ENCODE peak calls at places on chromosomes 1 and 21, in ten cellular contexts. One of them, this sample, is unnamed.

GRCh38 chr1:198850196-198850595 is 211.4 kb downstream of the PTPRC start:
- DNase-seq in stimulated activated CD8-positive, alpha-beta memory T cell treated with anti-CD3 and anti-CD28 coated beads, Interleukin-7, amount 100 ng/mL, for 4 hours: no peak
- DNase-seq in anterior cingulate cortex: no peak
- DNase-seq in ELR: peak; percentile 59
- DNase-seq in AML-193: no peak
- DNase-seq in EH: no peak
- DNase-seq in HCEC 1CT: peak; percentile 50
- DNase-seq in heart left ventricle: no peak
- DNase-seq in foreskin fibroblast: no peak
- DNase-seq in lung: no peak
- DNase-seq in this sample: no peak

GRCh38 chr1:6521502-6521901 is 30.0 kb upstream of the PLEKHG5 start:
- DNase-seq in heart left ventricle: peak; percentile 2
- DNase-seq in AML-193: no peak
- DNase-seq in stimulated activated CD8-positive, alpha-beta memory T cell treated with anti-CD3 and anti-CD28 coated beads, Interleukin-7, amount 100 ng/mL, for 4 hours: no peak
- DNase-seq in foreskin fibroblast: no peak
- DNase-seq in EH: peak; percentile 71
- DNase-seq in ELR: peak; percentile 87
- DNase-seq in HCEC 1CT: no peak
- DNase-seq in anterior cingulate cortex: no peak
- DNase-seq in lung: no peak
- DNase-seq in this sample: no peak

GRCh38 chr1:178341218-178341956 is 155.4 kb downstream of the CLEC20A start:
- DNase-seq in HCEC 1CT: peak; percentile 89
- DNase-seq in EH: peak; percentile 95
- DNase-seq in heart left ventricle: no peak
- DNase-seq in lung: peak; percentile 78
- DNase-seq in AML-193: no peak
- DNase-seq in foreskin fibroblast: peak; percentile 89
- DNase-seq in stimulated activated CD8-positive, alpha-beta memory T cell treated with anti-CD3 and anti-CD28 coated beads, Interleukin-7, amount 100 ng/mL, for 4 hours: no peak
- DNase-seq in ELR: peak; percentile 93
- DNase-seq in anterior cingulate cortex: no peak
- DNase-seq in this sample: no peak

GRCh38 chr1:65170511-65171142 is 22.6 kb downstream of the AK4 start:
- DNase-seq in lung: no peak
- DNase-seq in heart left ventricle: no peak
- DNase-seq in AML-193: peak; percentile 84
- DNase-seq in ELR: no peak
- DNase-seq in HCEC 1CT: no peak
- DNase-seq in anterior cingulate cortex: peak; percentile 26
- DNase-seq in foreskin fibroblast: peak; percentile 74
- DNase-seq in stimulated activated CD8-positive, alpha-beta memory T cell treated with anti-CD3 and anti-CD28 coated beads, Interleukin-7, amount 100 ng/mL, for 4 hours: no peak
- DNase-seq in EH: peak; percentile 23
- DNase-seq in this sample: no peak

GRCh38 chr1:153127296-153127695 is 14.0 kb upstream of the SPRR2F start:
- DNase-seq in lung: no peak
- DNase-seq in HCEC 1CT: no peak
- DNase-seq in foreskin fibroblast: no peak
- DNase-seq in stimulated activated CD8-positive, alpha-beta memory T cell treated with anti-CD3 and anti-CD28 coated beads, Interleukin-7, amount 100 ng/mL, for 4 hours: no peak
- DNase-seq in anterior cingulate cortex: no peak
- DNase-seq in heart left ventricle: no peak
- DNase-seq in ELR: no peak
- DNase-seq in AML-193: no peak
- DNase-seq in EH: no peak
- DNase-seq in this sample: no peak

GRCh38 chr21:35637431-35637830 is 422.9 kb downstream of the SETD4 start:
- DNase-seq in lung: no peak
- DNase-seq in foreskin fibroblast: peak; percentile 75
- DNase-seq in stimulated activated CD8-positive, alpha-beta memory T cell treated with anti-CD3 and anti-CD28 coated beads, Interleukin-7, amount 100 ng/mL, for 4 hours: no peak
- DNase-seq in heart left ventricle: no peak
- DNase-seq in anterior cingulate cortex: no peak
- DNase-seq in EH: peak; percentile 85
- DNase-seq in AML-193: no peak
- DNase-seq in ELR: peak; percentile 38
- DNase-seq in HCEC 1CT: peak; percentile 55
- DNase-seq in this sample: no peak

GRCh38 chr1:25609921-25610320 is 6.7 kb upstream of the MAN1C1 start:
- DNase-seq in stimulated activated CD8-positive, alpha-beta memory T cell treated with anti-CD3 and anti-CD28 coated beads, Interleukin-7, amount 100 ng/mL, for 4 hours: no peak
- DNase-seq in foreskin fibroblast: no peak
- DNase-seq in lung: no peak
- DNase-seq in heart left ventricle: no peak
- DNase-seq in EH: peak; percentile 27
- DNase-seq in AML-193: no peak
- DNase-seq in ELR: no peak
- DNase-seq in anterior cingulate cortex: no peak
- DNase-seq in HCEC 1CT: no peak
- DNase-seq in this sample: no peak

GRCh38 chr1:228297242-228297641 is 89.4 kb downstream of the OBSCN start:
- DNase-seq in HCEC 1CT: no peak
- DNase-seq in AML-193: no peak
- DNase-seq in lung: no peak
- DNase-seq in EH: no peak
- DNase-seq in heart left ventricle: no peak
- DNase-seq in foreskin fibroblast: no peak
- DNase-seq in anterior cingulate cortex: no peak
- DNase-seq in stimulated activated CD8-positive, alpha-beta memory T cell treated with anti-CD3 and anti-CD28 coated beads, Interleukin-7, amount 100 ng/mL, for 4 hours: no peak
- DNase-seq in ELR: no peak
- DNase-seq in this sample: no peak

GRCh38 chr21:26127073-26127814 is 43.3 kb downstream of the APP start:
- DNase-seq in anterior cingulate cortex: no peak
- DNase-seq in HCEC 1CT: no peak
- DNase-seq in ELR: no peak
- DNase-seq in foreskin fibroblast: no peak
- DNase-seq in lung: no peak
- DNase-seq in EH: no peak
- DNase-seq in stimulated activated CD8-positive, alpha-beta memory T cell treated with anti-CD3 and anti-CD28 coated beads, Interleukin-7, amount 100 ng/mL, for 4 hours: no peak
- DNase-seq in AML-193: no peak
- DNase-seq in heart left ventricle: no peak
- DNase-seq in this sample: no peak

GRCh38 chr21:17925900-17926299 is 106.7 kb upstream of the C21orf91 start:
- DNase-seq in anterior cingulate cortex: no peak
- DNase-seq in heart left ventricle: no peak
- DNase-seq in AML-193: peak; percentile 21
- DNase-seq in stimulated activated CD8-positive, alpha-beta memory T cell treated with anti-CD3 and anti-CD28 coated beads, Interleukin-7, amount 100 ng/mL, for 4 hours: no peak
- DNase-seq in foreskin fibroblast: no peak
- DNase-seq in ELR: peak; percentile 30
- DNase-seq in HCEC 1CT: peak; percentile 12
- DNase-seq in EH: no peak
- DNase-seq in lung: no peak
- DNase-seq in this sample: no peak

GRCh38 chr21:33019885-33020557 is 5.7 kb upstream of the OLIG2 start:
- DNase-seq in anterior cingulate cortex: no peak
- DNase-seq in AML-193: no peak
- DNase-seq in foreskin fibroblast: no peak
- DNase-seq in heart left ventricle: no peak
- DNase-seq in ELR: no peak
- DNase-seq in EH: no peak
- DNase-seq in HCEC 1CT: no peak
- DNase-seq in stimulated activated CD8-positive, alpha-beta memory T cell treated with anti-CD3 and anti-CD28 coated beads, Interleukin-7, amount 100 ng/mL, for 4 hours: no peak
- DNase-seq in lung: no peak
- DNase-seq in this sample: no peak

GRCh38 chr1:232622378-232622777 is 7.6 kb downstream of the SIPA1L2 start:
- DNase-seq in EH: no peak
- DNase-seq in heart left ventricle: no peak
- DNase-seq in stimulated activated CD8-positive, alpha-beta memory T cell treated with anti-CD3 and anti-CD28 coated beads, Interleukin-7, amount 100 ng/mL, for 4 hours: no peak
- DNase-seq in AML-193: no peak
- DNase-seq in anterior cingulate cortex: no peak
- DNase-seq in ELR: no peak
- DNase-seq in HCEC 1CT: no peak
- DNase-seq in foreskin fibroblast: no peak
- DNase-seq in lung: no peak
- DNase-seq in this sample: no peak

GRCh38 chr1:9086060-9086459 is 16.6 kb upstream of the SLC2A5 start:
- DNase-seq in heart left ventricle: no peak
- DNase-seq in EH: peak; percentile 11
- DNase-seq in HCEC 1CT: peak; percentile 34
- DNase-seq in anterior cingulate cortex: no peak
- DNase-seq in lung: no peak
- DNase-seq in AML-193: no peak
- DNase-seq in foreskin fibroblast: no peak
- DNase-seq in ELR: no peak
- DNase-seq in stimulated activated CD8-positive, alpha-beta memory T cell treated with anti-CD3 and anti-CD28 coated beads, Interleukin-7, amount 100 ng/mL, for 4 hours: no peak
- DNase-seq in this sample: no peak

GRCh38 chr1:215489771-215490566 is 77.1 kb upstream of the KCTD3 start:
- DNase-seq in EH: peak; percentile 74
- DNase-seq in heart left ventricle: no peak
- DNase-seq in foreskin fibroblast: no peak
- DNase-seq in stimulated activated CD8-positive, alpha-beta memory T cell treated with anti-CD3 and anti-CD28 coated beads, Interleukin-7, amount 100 ng/mL, for 4 hours: no peak
- DNase-seq in AML-193: no peak
- DNase-seq in lung: no peak
- DNase-seq in ELR: peak; percentile 55
- DNase-seq in anterior cingulate cortex: no peak
- DNase-seq in HCEC 1CT: no peak
- DNase-seq in this sample: no peak

GRCh38 chr1:23796466-23797271 is 3.9 kb downstream of the GALE start:
- DNase-seq in AML-193: no peak
- DNase-seq in stimulated activated CD8-positive, alpha-beta memory T cell treated with anti-CD3 and anti-CD28 coated beads, Interleukin-7, amount 100 ng/mL, for 4 hours: no peak
- DNase-seq in anterior cingulate cortex: no peak
- DNase-seq in ELR: no peak
- DNase-seq in HCEC 1CT: no peak
- DNase-seq in foreskin fibroblast: no peak
- DNase-seq in EH: no peak
- DNase-seq in lung: no peak
- DNase-seq in heart left ventricle: no peak
- DNase-seq in this sample: no peak

GRCh38 chr1:1306661-1307260 is 969 bp downstream of the ACAP3 start:
- DNase-seq in AML-193: no peak
- DNase-seq in stimulated activated CD8-positive, alpha-beta memory T cell treated with anti-CD3 and anti-CD28 coated beads, Interleukin-7, amount 100 ng/mL, for 4 hours: no peak
- DNase-seq in EH: no peak
- DNase-seq in HCEC 1CT: no peak
- DNase-seq in heart left ventricle: no peak
- DNase-seq in anterior cingulate cortex: no peak
- DNase-seq in ELR: no peak
- DNase-seq in foreskin fibroblast: no peak
- DNase-seq in lung: no peak
- DNase-seq in this sample: no peak

GRCh38 chr1:72557446-72558049 is 275.2 kb upstream of the NEGR1 start:
- DNase-seq in ELR: peak; percentile 46
- DNase-seq in lung: no peak
- DNase-seq in anterior cingulate cortex: no peak
- DNase-seq in foreskin fibroblast: peak; percentile 9
- DNase-seq in HCEC 1CT: peak; percentile 29
- DNase-seq in AML-193: peak; percentile 39
- DNase-seq in heart left ventricle: no peak
- DNase-seq in EH: peak; percentile 38
- DNase-seq in stimulated activated CD8-positive, alpha-beta memory T cell treated with anti-CD3 and anti-CD28 coated beads, Interleukin-7, amount 100 ng/mL, for 4 hours: no peak
- DNase-seq in this sample: no peak

GRCh38 chr1:59026472-59026948 is 242.7 kb upstream of the JUN start:
- DNase-seq in AML-193: no peak
- DNase-seq in anterior cingulate cortex: no peak
- DNase-seq in foreskin fibroblast: peak; percentile 85
- DNase-seq in ELR: peak; percentile 80
- DNase-seq in heart left ventricle: no peak
- DNase-seq in EH: peak; percentile 94
- DNase-seq in stimulated activated CD8-positive, alpha-beta memory T cell treated with anti-CD3 and anti-CD28 coated beads, Interleukin-7, amount 100 ng/mL, for 4 hours: no peak
- DNase-seq in HCEC 1CT: peak; percentile 93
- DNase-seq in lung: no peak
- DNase-seq in this sample: no peak

GRCh38 chr21:44982558-44983244 is 42.9 kb downstream of the SLX9 start:
- DNase-seq in AML-193: no peak
- DNase-seq in anterior cingulate cortex: no peak
- DNase-seq in stimulated activated CD8-positive, alpha-beta memory T cell treated with anti-CD3 and anti-CD28 coated beads, Interleukin-7, amount 100 ng/mL, for 4 hours: no peak
- DNase-seq in ELR: no peak
- DNase-seq in heart left ventricle: peak; percentile 73
- DNase-seq in EH: peak; percentile 60
- DNase-seq in HCEC 1CT: no peak
- DNase-seq in foreskin fibroblast: peak; percentile 23
- DNase-seq in lung: peak; percentile 51
- DNase-seq in this sample: no peak

GRCh38 chr1:3504151-3504822 is 49.8 kb downstream of the ARHGEF16 start:
- DNase-seq in stimulated activated CD8-positive, alpha-beta memory T cell treated with anti-CD3 and anti-CD28 coated beads, Interleukin-7, amount 100 ng/mL, for 4 hours: no peak
- DNase-seq in anterior cingulate cortex: peak; percentile 40
- DNase-seq in ELR: peak; percentile 97
- DNase-seq in HCEC 1CT: peak; percentile 85
- DNase-seq in foreskin fibroblast: peak; percentile 63
- DNase-seq in heart left ventricle: no peak
- DNase-seq in EH: peak; percentile 98
- DNase-seq in lung: peak; percentile 55
- DNase-seq in AML-193: no peak
- DNase-seq in this sample: no peak

GRCh38 chr1:6603424-6603850 is 768 bp upstream of the KLHL21 start:
- DNase-seq in anterior cingulate cortex: peak; percentile 66
- DNase-seq in HCEC 1CT: peak; percentile 71
- DNase-seq in ELR: peak; percentile 81
- DNase-seq in AML-193: peak; percentile 52
- DNase-seq in stimulated activated CD8-positive, alpha-beta memory T cell treated with anti-CD3 and anti-CD28 coated beads, Interleukin-7, amount 100 ng/mL, for 4 hours: peak; percentile 42
- DNase-seq in lung: peak; percentile 59
- DNase-seq in heart left ventricle: no peak
- DNase-seq in EH: peak; percentile 81
- DNase-seq in foreskin fibroblast: peak; percentile 68
- DNase-seq in this sample: peak; percentile 75

GRCh38 chr1:109197163-109198042 is 16.3 kb upstream of the SARS1 start:
- DNase-seq in HCEC 1CT: peak; percentile 99
- DNase-seq in ELR: peak; percentile 99
- DNase-seq in foreskin fibroblast: peak; percentile 100
- DNase-seq in heart left ventricle: peak; percentile 67
- DNase-seq in EH: peak; percentile 100
- DNase-seq in AML-193: no peak
- DNase-seq in stimulated activated CD8-positive, alpha-beta memory T cell treated with anti-CD3 and anti-CD28 coated beads, Interleukin-7, amount 100 ng/mL, for 4 hours: no peak
- DNase-seq in lung: peak; percentile 51
- DNase-seq in anterior cingulate cortex: no peak
- DNase-seq in this sample: no peak

GRCh38 chr1:243921113-243921512 is 71.1 kb upstream of the AKT3 start:
- DNase-seq in heart left ventricle: no peak
- DNase-seq in EH: no peak
- DNase-seq in ELR: no peak
- DNase-seq in AML-193: no peak
- DNase-seq in HCEC 1CT: no peak
- DNase-seq in anterior cingulate cortex: no peak
- DNase-seq in stimulated activated CD8-positive, alpha-beta memory T cell treated with anti-CD3 and anti-CD28 coated beads, Interleukin-7, amount 100 ng/mL, for 4 hours: no peak
- DNase-seq in foreskin fibroblast: no peak
- DNase-seq in lung: no peak
- DNase-seq in this sample: no peak

GRCh38 chr1:172273668-172274396 is 146.7 kb upstream of the C1orf105 start:
- DNase-seq in lung: no peak
- DNase-seq in anterior cingulate cortex: no peak
- DNase-seq in ELR: peak; percentile 5
- DNase-seq in stimulated activated CD8-positive, alpha-beta memory T cell treated with anti-CD3 and anti-CD28 coated beads, Interleukin-7, amount 100 ng/mL, for 4 hours: no peak
- DNase-seq in foreskin fibroblast: no peak
- DNase-seq in HCEC 1CT: peak; percentile 31
- DNase-seq in heart left ventricle: no peak
- DNase-seq in AML-193: no peak
- DNase-seq in EH: no peak
- DNase-seq in this sample: no peak

GRCh38 chr1:33261344-33261743 is 5.1 kb downstream of the ZNF362 start:
- DNase-seq in ELR: no peak
- DNase-seq in lung: no peak
- DNase-seq in EH: no peak
- DNase-seq in anterior cingulate cortex: no peak
- DNase-seq in heart left ventricle: no peak
- DNase-seq in AML-193: no peak
- DNase-seq in stimulated activated CD8-positive, alpha-beta memory T cell treated with anti-CD3 and anti-CD28 coated beads, Interleukin-7, amount 100 ng/mL, for 4 hours: no peak
- DNase-seq in foreskin fibroblast: no peak
- DNase-seq in HCEC 1CT: no peak
- DNase-seq in this sample: no peak

GRCh38 chr1:221458430-221459156 is 283.3 kb downstream of the DUSP10 start:
- DNase-seq in heart left ventricle: no peak
- DNase-seq in stimulated activated CD8-positive, alpha-beta memory T cell treated with anti-CD3 and anti-CD28 coated beads, Interleukin-7, amount 100 ng/mL, for 4 hours: no peak
- DNase-seq in EH: peak; percentile 84
- DNase-seq in foreskin fibroblast: peak; percentile 71
- DNase-seq in lung: no peak
- DNase-seq in ELR: peak; percentile 61
- DNase-seq in anterior cingulate cortex: no peak
- DNase-seq in HCEC 1CT: peak; percentile 60
- DNase-seq in AML-193: no peak
- DNase-seq in this sample: no peak

GRCh38 chr1:15574741-15575140 is 10.1 kb downstream of the AGMAT start:
- DNase-seq in heart left ventricle: no peak
- DNase-seq in HCEC 1CT: no peak
- DNase-seq in AML-193: no peak
- DNase-seq in stimulated activated CD8-positive, alpha-beta memory T cell treated with anti-CD3 and anti-CD28 coated beads, Interleukin-7, amount 100 ng/mL, for 4 hours: no peak
- DNase-seq in ELR: no peak
- DNase-seq in anterior cingulate cortex: no peak
- DNase-seq in lung: no peak
- DNase-seq in EH: no peak
- DNase-seq in foreskin fibroblast: no peak
- DNase-seq in this sample: no peak

GRCh38 chr1:53001128-53001527 is 60.9 kb upstream of the PODN start:
- DNase-seq in stimulated activated CD8-positive, alpha-beta memory T cell treated with anti-CD3 and anti-CD28 coated beads, Interleukin-7, amount 100 ng/mL, for 4 hours: no peak
- DNase-seq in anterior cingulate cortex: no peak
- DNase-seq in foreskin fibroblast: no peak
- DNase-seq in ELR: no peak
- DNase-seq in EH: no peak
- DNase-seq in heart left ventricle: no peak
- DNase-seq in lung: no peak
- DNase-seq in HCEC 1CT: no peak
- DNase-seq in AML-193: peak; percentile 23
- DNase-seq in this sample: no peak